ENCODE peak calls at places on chromosomes 11 and 22, in ten cellular contexts. H, X, A, Y, T, U, V, M, W and E are unnamed samples.

GRCh38 chr11:78290293-78291176 is 101.8 kb downstream of the USP35 start:
- DNase-seq in A (peak), Y (peak), H (peak), X (no peak), W (no peak), V (peak), T (peak), U (no peak), M (no peak), E (no peak)

GRCh38 chr11:99069831-99070444 is 49.2 kb downstream of the CNTN5 start:
- DNase-seq in W (no peak), T (peak), Y (no peak), H (peak), M (no peak), A (peak), V (no peak), U (peak), X (no peak), E (no peak)

GRCh38 chr22:38239101-38239761 is 33.6 kb downstream of the TMEM184B start:
- DNase-seq in Y (peak), W (no peak), H (peak), V (peak), T (peak), A (no peak), X (no peak), U (peak), M (peak), E (no peak)

GRCh38 chr11:12100886-12101285 is 9.5 kb upstream of the MICAL2 start:
- DNase-seq in V (no peak), M (no peak), A (no peak), X (no peak), W (no peak), U (no peak), H (no peak), T (no peak), Y (no peak), E (no peak)

GRCh38 chr11:62501432-62501891 is 45.1 kb downstream of the AHNAK start:
- DNase-seq in U (no peak), M (peak), T (no peak), V (no peak), Y (no peak), X (no peak), A (no peak), W (no peak), H (peak), E (no peak)

GRCh38 chr11:131928992-131929391 is 558.6 kb downstream of the NTM start:
- DNase-seq in V (no peak), A (no peak), Y (no peak), U (no peak), H (no peak), T (no peak), W (no peak), M (no peak), X (no peak), E (no peak)

GRCh38 chr11:108752297-108752751 is 87.5 kb downstream of the DDX10 start:
- DNase-seq in W (no peak), V (no peak), Y (no peak), A (no peak), H (no peak), M (no peak), U (no peak), T (no peak), X (no peak), E (no peak)

GRCh38 chr11:131682373-131683015 is 312.1 kb downstream of the NTM start:
- DNase-seq in V (no peak), U (no peak), T (no peak), M (no peak), X (no peak), W (no peak), H (no peak), Y (no peak), A (no peak), E (no peak)

GRCh38 chr11:9765320-9766101 is 101.6 kb downstream of the SWAP70 start:
- DNase-seq in M (no peak), U (peak), H (peak), Y (peak), T (peak), W (no peak), V (peak), A (no peak), X (peak), E (peak)

GRCh38 chr11:58567889-58568512 is 7.7 kb downstream of the LPXN start:
- DNase-seq in H (peak), V (no peak), Y (no peak), W (peak), T (peak), A (peak), X (peak), M (no peak), U (peak), E (peak)

GRCh38 chr11:125300791-125301218 is 136.3 kb downstream of the PKNOX2 start:
- DNase-seq in V (peak), T (peak), W (peak), M (no peak), U (peak), A (peak), Y (peak), X (no peak), H (peak), E (peak)

GRCh38 chr11:42043312-42043711 is 583.9 kb upstream of the LRRC4C start:
- DNase-seq in U (no peak), T (no peak), X (no peak), V (no peak), A (no peak), Y (no peak), W (no peak), M (no peak), H (no peak), E (no peak)

GRCh38 chr22:31653944-31654343 is 8.1 kb downstream of the PISD start:
- DNase-seq in V (no peak), U (no peak), A (no peak), W (no peak), Y (no peak), X (no peak), H (no peak), M (no peak), T (no peak), E (no peak)

GRCh38 chr22:20197407-20198030 is 46.7 kb upstream of the CCDC188 start:
- DNase-seq in H (no peak), T (no peak), V (no peak), W (no peak), M (no peak), A (no peak), Y (no peak), X (no peak), U (no peak), E (no peak)

GRCh38 chr22:44918166-44918924 is 91.5 kb downstream of the PHF21B start:
- DNase-seq in W (no peak), M (no peak), A (no peak), T (no peak), V (no peak), Y (no peak), U (no peak), X (no peak), H (no peak), E (no peak)

GRCh38 chr11:111697910-111698309 is 68.3 kb downstream of the PPP2R1B start:
- DNase-seq in Y (no peak), X (no peak), T (no peak), V (no peak), W (no peak), U (no peak), A (no peak), H (no peak), M (no peak), E (no peak)

GRCh38 chr22:35379146-35379993 is 1.5 kb upstream of the HMOX1 start:
- DNase-seq in X (no peak), U (no peak), T (no peak), M (no peak), H (no peak), W (no peak), A (peak), V (no peak), Y (no peak), E (peak)

GRCh38 chr22:44033689-44034088 is 9.6 kb downstream of the PARVB start:
- DNase-seq in Y (no peak), T (no peak), W (no peak), A (no peak), V (peak), M (no peak), X (no peak), U (no peak), H (peak), E (no peak)

GRCh38 chr11:108233277-108233945 is 10.5 kb downstream of the ATM start:
- DNase-seq in M (no peak), W (no peak), A (no peak), V (no peak), Y (no peak), T (no peak), H (no peak), X (no peak), U (no peak), E (no peak)

GRCh38 chr11:35602979-35603378 is 15.3 kb upstream of the FJX1 start:
- DNase-seq in V (no peak), Y (no peak), M (no peak), A (no peak), H (no peak), U (no peak), X (no peak), W (no peak), T (no peak), E (no peak)

GRCh38 chr11:12893787-12894672 is 115.1 kb upstream of the RASSF10 start:
- DNase-seq in W (peak), M (no peak), T (peak), V (no peak), Y (no peak), U (peak), X (peak), H (peak), A (peak), E (peak)

GRCh38 chr11:10632483-10632882 is 61.1 kb downstream of the IRAG1 start:
- DNase-seq in X (no peak), T (no peak), W (no peak), Y (no peak), M (no peak), U (no peak), V (no peak), H (no peak), A (no peak), E (no peak)

GRCh38 chr11:114595571-114595970 is at the start of gene NXPE4:
- DNase-seq in A (no peak), W (no peak), M (no peak), H (no peak), Y (no peak), T (no peak), V (no peak), X (no peak), U (no peak), E (no peak)

GRCh38 chr11:87265915-87266314 is 228.2 kb downstream of the TMEM135 start:
- DNase-seq in W (no peak), V (no peak), M (no peak), T (no peak), Y (no peak), U (no peak), X (no peak), H (no peak), A (no peak), E (no peak)

GRCh38 chr11:46658259-46658658 is 40.9 kb downstream of the ATG13 start:
- DNase-seq in V (peak), U (no peak), A (no peak), W (no peak), X (peak), H (peak), T (no peak), M (no peak), Y (peak), E (no peak)